ENCODE peak calls at places on chromosomes 7 and 10, in six cellular contexts. G, B, C, D, T and X are unnamed samples. For H3K4me1, the result is how much of the 10 kb centered on the place peaks cover.

GRCh38 chr10:50386992-50387735 is 135.8 kb upstream of the ASAH2 start:
- DNase-seq in G (no peak), B (no peak), C (no peak), D (no peak), T (no peak), X (no peak)

GRCh38 chr10:70799124-70799523 is 13.9 kb upstream of the TBATA start:
- DNase-seq in G (no peak), B (no peak), C (no peak), D (no peak), T (no peak), X (no peak)

GRCh38 chr10:61662794-61663259 is at the start of gene CABCOCO1:
- DNase-seq in G (peak), B (peak), C (peak), D (no peak), T (peak), X (peak)

GRCh38 chr10:11958956-11959355 is 83.7 kb downstream of the UPF2 start:
- DNase-seq in G (no peak), B (no peak), C (no peak), D (no peak), T (no peak), X (no peak)

GRCh38 chr7:1569016-1569415 is 816 bp downstream of the PSMG3 start:
- DNase-seq in G (peak), B (no peak), C (no peak), D (no peak), T (no peak), X (peak)

GRCh38 chr7:8639668-8640067 is 206.3 kb downstream of the NXPH1 start:
- DNase-seq in G (no peak), B (no peak), C (no peak), D (no peak), T (no peak), X (no peak)

GRCh38 chr7:1662101-1662500 is 8.0 kb upstream of the ELFN1 start:
- DNase-seq in G (no peak), B (no peak), C (peak), D (no peak), T (no peak), X (peak)

GRCh38 chr7:44084695-44085094 is 2.4 kb upstream of the POLM start:
- DNase-seq in G (peak), B (no peak), C (no peak), D (no peak), T (no peak), X (no peak)

GRCh38 chr7:139916717-139917395 is 87.8 kb downstream of the TBXAS1 start:
- DNase-seq in G (no peak), B (no peak), C (no peak), D (no peak), T (no peak), X (no peak)

GRCh38 chr10:112366992-112367391 is 6.9 kb upstream of the ACSL5 start:
- DNase-seq in G (no peak), B (no peak), C (peak), D (no peak), T (no peak), X (no peak)

GRCh38 chr10:123395906-123396305 is 241.7 kb downstream of the BUB3 start:
- DNase-seq in G (no peak), B (no peak), C (no peak), D (no peak), T (no peak), X (no peak)
- H3K27ac ChIP-seq in G (no peak), B (no peak), C (no peak), D (no peak), T (no peak), X (no peak)

DNA sequence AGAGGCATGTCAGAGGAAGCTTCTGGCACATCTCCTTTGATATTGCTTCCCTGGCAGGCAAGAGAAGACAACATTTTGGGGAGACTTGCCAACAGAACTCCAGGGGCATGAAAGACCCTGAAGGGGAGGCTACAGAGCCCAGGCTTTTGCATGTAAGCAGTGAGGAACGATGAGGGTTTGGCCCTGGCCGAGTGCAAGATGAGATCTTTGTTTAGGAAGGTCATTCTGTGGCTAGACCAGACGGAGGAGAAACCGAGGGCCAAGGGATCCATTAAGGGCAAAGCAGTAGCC is 3.8 kb downstream of the SVIL start:
- DNase-seq in G (no peak), B (no peak), C (peak), D (no peak), T (no peak), X (no peak)
- H3K4me1 ChIP-seq in G (under half), B (under half), C (under half), D (half or more), T (under half), X (under half)

GRCh38 chr10:101134299-101135127 is 3.4 kb downstream of the TLX1 start:
- DNase-seq in G (no peak), B (no peak), C (no peak), D (no peak), T (no peak), X (peak)

GRCh38 chr10:101135151-101136006 is 4.3 kb downstream of the TLX1 start:
- DNase-seq in G (no peak), B (peak), C (no peak), D (no peak), T (no peak), X (peak)

GRCh38 chr10:101132636-101133473 is 1.8 kb downstream of the TLX1 start:
- DNase-seq in G (no peak), B (no peak), C (no peak), D (no peak), T (no peak), X (peak)

GRCh38 chr10:101131962-101132635 is 999 bp downstream of the TLX1 start:
- DNase-seq in G (no peak), B (no peak), C (no peak), D (no peak), T (no peak), X (peak)

DNA sequence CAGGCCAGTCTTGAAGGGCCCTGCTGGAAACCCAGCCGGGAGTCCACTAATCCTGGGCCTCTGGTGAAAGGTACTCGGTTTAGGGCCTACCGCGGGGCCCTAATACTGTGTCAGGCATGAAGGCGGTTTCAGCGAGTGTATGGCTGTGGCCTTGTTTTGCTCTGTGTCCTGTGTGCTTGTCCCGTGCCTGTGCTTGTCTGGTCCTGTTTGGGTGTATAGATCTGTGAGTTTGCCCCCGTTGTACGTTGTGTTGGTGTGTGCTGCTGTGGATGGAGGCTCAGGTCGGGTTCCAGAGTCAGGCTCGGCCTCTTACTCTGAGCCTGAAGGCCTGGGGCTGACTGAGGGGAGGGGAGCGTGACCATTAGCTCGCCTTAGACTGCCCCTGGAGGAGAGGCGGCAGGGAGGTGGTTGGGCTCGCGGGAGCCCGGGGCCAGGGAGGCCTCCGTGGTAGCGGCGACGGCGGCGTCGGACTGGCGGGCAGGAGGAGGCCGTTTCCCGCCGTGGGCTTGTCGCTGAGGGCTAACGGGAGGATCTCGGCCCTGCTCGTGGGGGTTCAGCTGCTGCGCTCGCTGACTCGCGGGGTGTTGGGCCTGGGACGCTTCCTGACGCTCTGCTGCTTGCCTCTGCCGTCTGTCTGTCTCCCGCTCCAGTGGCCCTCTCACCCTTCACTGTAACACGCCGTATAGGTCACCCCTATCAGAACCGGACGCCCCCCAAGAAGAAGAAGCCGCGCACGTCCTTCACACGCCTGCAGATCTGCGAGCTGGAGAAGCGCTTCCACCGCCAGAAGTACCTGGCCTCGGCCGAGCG is 2.6 kb downstream of the TLX1 start:
- DNase-seq in G (no peak), B (peak), C (no peak), D (no peak), T (no peak), X (peak)
- H3K4me3 ChIP-seq in G (no peak), B (no peak), C (no peak), D (peak), T (peak), X (no peak)

DNA sequence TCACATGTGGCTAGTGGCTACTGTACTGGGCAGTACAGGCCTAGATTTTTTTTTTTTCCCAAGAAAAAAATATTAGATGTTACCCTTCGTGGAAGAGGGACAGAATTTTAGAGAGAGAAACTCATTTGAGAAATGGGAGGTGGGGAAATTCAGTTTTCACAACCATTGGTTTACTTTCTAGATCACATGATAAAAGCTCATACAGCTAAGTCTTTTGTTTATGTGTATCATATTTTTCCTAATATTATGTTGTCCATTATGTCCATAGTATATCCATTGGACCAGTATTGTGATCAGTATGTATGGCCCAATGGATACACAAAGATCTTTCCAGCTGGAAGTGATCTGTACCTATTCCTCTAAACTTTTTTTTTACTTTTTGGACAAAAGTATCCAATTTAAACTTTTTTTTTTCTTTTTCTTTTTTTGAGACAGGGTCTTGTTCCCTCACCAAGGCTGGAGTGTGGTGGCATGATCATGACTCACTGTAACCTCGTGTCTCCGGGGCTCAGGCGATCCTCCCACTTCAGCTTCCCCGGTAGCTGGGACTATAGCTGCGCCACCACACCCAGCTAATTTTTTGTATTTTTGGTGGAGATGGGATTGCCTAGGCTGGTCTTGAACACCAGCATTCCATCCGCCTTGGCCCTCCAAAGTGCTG is 4.1 kb downstream of the CALU start:
- DNase-seq in G (no peak), B (no peak), C (no peak), D (no peak), T (no peak), X (no peak)
- H3K27ac ChIP-seq in G (no peak), B (no peak), C (no peak), D (no peak), T (no peak), X (no peak)

GRCh38 chr10:119210633-119211032 is 3.3 kb downstream of the GRK5 start:
- DNase-seq in G (no peak), B (no peak), C (no peak), D (no peak), T (no peak), X (no peak)
- H3K4me1 ChIP-seq in G (under half), B (under half), C (under half), D (half or more), T (under half), X (under half)

GRCh38 chr10:89837173-89838001 is 136.0 kb downstream of the KIF20B start:
- DNase-seq in G (peak), B (no peak), C (no peak), D (no peak), T (peak), X (peak)
- H3K4me3 ChIP-seq in G (peak), B (no peak), C (peak), D (peak), T (peak), X (peak)

DNA sequence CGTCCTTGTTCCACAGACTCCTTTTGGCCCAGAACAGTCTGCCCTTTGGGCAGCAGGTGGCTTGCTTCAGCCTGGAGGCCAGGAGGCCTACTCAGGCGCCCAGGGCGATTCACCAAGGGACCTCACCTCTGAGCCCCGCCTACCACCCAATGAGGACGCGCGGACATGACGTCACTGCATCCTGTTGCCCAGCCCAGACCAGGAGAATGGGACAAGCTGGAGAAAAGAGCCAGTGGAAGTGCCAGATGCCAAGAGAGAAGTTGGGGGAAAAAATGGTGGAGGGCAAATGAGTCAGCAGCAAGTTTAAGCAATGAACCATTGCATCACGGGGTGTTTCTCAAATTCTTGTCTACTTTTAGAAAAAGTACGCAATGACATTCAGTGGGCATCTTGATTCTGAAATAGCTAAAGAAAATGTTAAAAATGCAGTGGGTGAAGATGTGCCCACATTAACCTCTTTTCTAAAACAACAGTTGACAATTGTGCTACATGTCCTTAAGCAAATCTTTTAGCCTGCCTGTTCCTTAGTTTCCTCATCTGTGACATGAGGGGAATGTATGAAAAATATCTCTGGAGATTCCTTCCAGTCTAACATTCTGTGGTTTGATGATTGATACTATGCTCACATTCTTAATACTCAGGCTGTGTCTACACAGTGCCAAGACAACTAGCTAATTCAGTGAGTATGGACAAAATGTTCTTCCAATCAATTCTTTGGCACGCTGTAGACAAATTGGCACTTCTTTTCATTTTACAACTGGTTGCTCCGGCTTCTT is 23.9 kb upstream of the LEP start:
- DNase-seq in G (peak), B (peak), C (no peak), D (no peak), T (no peak), X (no peak)
- H3K27ac ChIP-seq in G (peak), B (no peak), C (no peak), D (no peak), T (no peak), X (no peak)

GRCh38 chr10:125056161-125057132 is 103.9 kb downstream of the CTBP2 start:
- DNase-seq in G (no peak), B (no peak), C (no peak), D (no peak), T (no peak), X (no peak)
- H3K4me1 ChIP-seq in G (under half), B (under half), C (under half), D (half or more), T (half or more), X (half or more)

DNA sequence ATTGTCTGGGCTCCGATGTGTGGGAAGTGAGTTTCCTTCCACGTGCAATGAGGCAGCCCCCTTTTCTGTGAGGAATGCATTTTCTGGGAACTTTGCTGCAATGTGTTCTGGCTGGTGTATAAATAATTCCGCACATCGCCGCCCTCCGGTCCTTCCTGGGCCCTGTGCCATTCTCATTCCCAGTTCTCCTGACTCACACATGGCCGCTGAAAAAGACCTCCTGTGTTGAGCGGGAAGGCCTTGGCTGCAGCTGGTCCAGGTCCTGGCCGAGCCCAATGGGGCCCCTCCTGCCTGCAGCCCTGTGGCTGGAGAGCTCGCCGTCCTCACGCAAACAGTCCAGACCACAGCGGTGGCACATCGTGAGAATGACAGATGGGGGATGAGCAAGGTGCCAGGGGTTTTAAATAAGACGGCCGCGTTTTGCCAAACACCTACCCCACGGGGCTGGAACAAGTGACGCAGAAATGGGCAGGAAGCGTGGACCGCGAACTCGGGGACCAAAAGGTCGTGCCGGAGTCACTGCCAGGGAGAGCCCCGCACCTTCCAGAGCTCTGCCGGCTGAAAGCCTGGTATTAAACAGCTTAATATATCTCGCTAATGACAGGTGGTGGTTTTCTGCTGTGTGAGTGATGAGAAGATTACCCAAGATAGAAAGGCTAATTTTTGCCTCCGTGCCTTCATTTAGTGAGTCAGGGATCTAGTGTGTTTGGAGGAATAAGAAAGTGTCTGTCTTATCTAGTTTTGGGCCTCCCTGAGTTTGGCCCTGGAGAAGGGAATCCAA is 37.0 kb downstream of the FAM20C start:
- DNase-seq in G (peak), B (no peak), C (no peak), D (peak), T (peak), X (no peak)
- H3K4me3 ChIP-seq in G (no peak), B (no peak), C (no peak), D (peak), T (no peak), X (no peak)

GRCh38 chr7:37445800-37446199 is 2.9 kb downstream of the ELMO1 start:
- DNase-seq in G (no peak), B (no peak), C (no peak), D (no peak), T (no peak), X (no peak)
- H3K27ac ChIP-seq in G (no peak), B (no peak), C (peak), D (no peak), T (peak), X (no peak)